ENCODE peak calls at places on chromosome 3, in eight cellular contexts. J is WERI-Rb-1, N is psoas muscle, F is heart right ventricle, G is esophagus squamous epithelium, I is mammary epithelial cell, W is uterus, Q is right lobe of liver. K is an unnamed sample.
A peak's percentile ranks its signal among the peaks of the same experiment; 100 is the strongest.

GRCh38 chr3:95934181-95934580 is 880.2 kb upstream of the EPHA6 start:
- DNase-seq in J (no peak), N (no peak), F (no peak), G (no peak), I (no peak), W (no peak), Q (no peak), K (no peak)

GRCh38 chr3:124395584-124396340 is 334.5 kb upstream of the UMPS start:
- DNase-seq in J (no peak), N (no peak), F (peak; percentile 37), G (no peak), I (peak; percentile 14), W (peak; percentile 32), Q (peak; percentile 72), K (no peak)

GRCh38 chr3:16665282-16665741 is 60.1 kb upstream of the DAZL start:
- DNase-seq in J (no peak), N (no peak), F (no peak), G (no peak), I (no peak), W (no peak), Q (no peak), K (no peak)

GRCh38 chr3:10780922-10781321 is 35.1 kb upstream of the SLC6A11 start:
- DNase-seq in J (no peak), N (no peak), F (no peak), G (no peak), I (no peak), W (no peak), Q (no peak), K (no peak)

GRCh38 chr3:58562498-58562897 is 14.7 kb downstream of the FAM107A start:
- DNase-seq in J (no peak), N (no peak), F (no peak), G (no peak), I (no peak), W (no peak), Q (peak; percentile 28), K (no peak)

GRCh38 chr3:24012589-24013257 is 67.6 kb downstream of the NR1D2 start:
- DNase-seq in J (no peak), N (no peak), F (no peak), G (no peak), I (peak; percentile 48), W (no peak), Q (no peak), K (no peak)

GRCh38 chr3:165443664-165444063 is 247.5 kb upstream of the SLITRK3 start:
- DNase-seq in J (no peak), N (no peak), F (no peak), G (no peak), I (no peak), W (no peak), Q (no peak), K (no peak)

GRCh38 chr3:11062704-11063103 is 70.2 kb downstream of the SLC6A1 start:
- DNase-seq in J (no peak), N (no peak), F (no peak), G (no peak), I (no peak), W (no peak), Q (no peak), K (no peak)

GRCh38 chr3:84963137-84963536 is 4.3 kb downstream of the CADM2 start:
- DNase-seq in J (no peak), N (no peak), F (no peak), G (no peak), I (no peak), W (no peak), Q (no peak), K (no peak)

GRCh38 chr3:160331127-160331937 is 67.7 kb downstream of the IFT80 start:
- DNase-seq in J (no peak), N (no peak), F (no peak), G (no peak), I (peak; percentile 58), W (no peak), Q (no peak), K (no peak)

GRCh38 chr3:107450254-107450653 is 72.5 kb upstream of the BBX start:
- DNase-seq in J (no peak), N (no peak), F (no peak), G (no peak), I (peak; percentile 66), W (no peak), Q (no peak), K (no peak)

GRCh38 chr3:98573231-98573728 is 20.1 kb downstream of the CPOX start:
- DNase-seq in J (no peak), N (no peak), F (no peak), G (no peak), I (peak; percentile 19), W (no peak), Q (no peak), K (no peak)

GRCh38 chr3:100155105-100155504 is 40.8 kb upstream of the FILIP1L start:
- DNase-seq in J (no peak), N (no peak), F (no peak), G (no peak), I (no peak), W (no peak), Q (no peak), K (no peak)

GRCh38 chr3:196662711-196663571 is 23.4 kb downstream of the NRROS start:
- DNase-seq in J (peak; percentile 16), N (no peak), F (no peak), G (no peak), I (no peak), W (no peak), Q (no peak), K (no peak)

GRCh38 chr3:112579232-112579631 is 17.4 kb downstream of the SLC35A5 start:
- DNase-seq in J (no peak), N (no peak), F (no peak), G (no peak), I (no peak), W (no peak), Q (no peak), K (no peak)

GRCh38 chr3:146157325-146158060 is 3.5 kb downstream of the PLOD2 start:
- DNase-seq in J (no peak), N (no peak), F (no peak), G (no peak), I (no peak), W (no peak), Q (no peak), K (no peak)

GRCh38 chr3:190996376-190996775 is 133.9 kb upstream of the GMNC start:
- DNase-seq in J (no peak), N (no peak), F (no peak), G (no peak), I (no peak), W (no peak), Q (no peak), K (no peak)

GRCh38 chr3:24296441-24297205 is 198.0 kb downstream of the THRB start:
- DNase-seq in J (no peak), N (no peak), F (no peak), G (no peak), I (peak; percentile 73), W (no peak), Q (no peak), K (no peak)

GRCh38 chr3:151987893-151988292 is 114.5 kb downstream of the SUCNR1 start:
- DNase-seq in J (no peak), N (no peak), F (no peak), G (no peak), I (no peak), W (no peak), Q (no peak), K (no peak)

GRCh38 chr3:68648494-68648893 is 283.9 kb downstream of the TAFA4 start:
- DNase-seq in J (no peak), N (no peak), F (no peak), G (no peak), I (peak; percentile 0), W (no peak), Q (no peak), K (no peak)

GRCh38 chr3:33848624-33849347 is 50.4 kb downstream of the PDCD6IP start:
- DNase-seq in J (no peak), N (no peak), F (no peak), G (no peak), I (no peak), W (no peak), Q (no peak), K (no peak)

DNA sequence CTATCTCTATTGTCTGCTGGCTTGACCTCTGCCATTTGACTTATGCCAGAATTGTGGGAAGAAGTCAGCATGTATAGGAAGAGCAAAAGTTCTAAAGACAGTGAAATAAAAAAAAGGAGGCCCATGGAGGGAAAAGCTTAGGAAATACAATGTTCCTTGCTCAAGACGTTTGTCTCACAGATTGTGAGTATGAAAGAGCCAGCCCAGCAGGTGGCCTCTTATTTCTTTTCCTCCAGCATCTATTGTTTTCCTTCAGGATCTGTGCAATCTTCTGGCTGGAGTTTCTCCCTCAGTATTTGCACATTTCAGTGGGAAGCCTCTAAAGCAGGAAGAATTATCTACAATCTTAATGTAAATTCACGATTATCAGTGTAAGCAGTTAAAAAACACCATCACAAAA is 43.7 kb downstream of the ZDHHC3 start:
- DNase-seq in J (no peak), N (no peak), F (no peak), G (no peak), I (no peak), W (no peak), Q (no peak), K (no peak)
- H3K27ac ChIP-seq in J (no peak overlapping the region), N (no peak overlapping the region), F (no peak overlapping the region), G (no peak overlapping the region), I (no peak overlapping the region), W (no peak overlapping the region), Q (no peak overlapping the region), K (no peak overlapping the region)

DNA sequence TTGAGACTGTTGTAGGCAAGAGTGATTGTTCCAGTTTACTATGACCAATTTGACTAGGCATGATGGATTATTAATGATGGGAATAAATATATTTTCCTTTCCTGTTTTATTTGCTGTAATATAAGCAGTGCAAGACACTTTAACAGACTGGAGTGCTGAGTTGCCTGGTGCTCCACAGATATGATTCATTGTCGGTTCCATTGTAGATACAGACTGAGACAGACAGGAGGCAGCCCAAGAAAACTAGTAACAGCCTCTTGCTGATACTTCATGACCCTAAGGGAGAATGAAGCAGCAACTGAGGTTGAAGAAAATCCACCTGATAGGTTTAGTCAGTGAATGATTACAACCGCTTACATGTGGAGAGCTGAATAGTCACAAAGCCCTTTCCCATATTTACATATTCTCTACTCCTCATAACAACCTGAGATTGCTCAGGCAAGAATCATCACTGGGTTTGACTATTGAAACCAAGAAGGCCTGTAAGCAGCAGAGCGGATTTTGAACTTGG is 235.1 kb upstream of the TPRG1 start:
- DNase-seq in J (no peak), N (no peak), F (no peak), G (no peak), I (no peak), W (no peak), Q (no peak), K (no peak)
- TF ChIP-seq CTCF in J (no peak), N (no peak), F (no peak), G (no peak), I (peak; percentile 17), W (no peak), Q (no peak), K (no peak)

DNA sequence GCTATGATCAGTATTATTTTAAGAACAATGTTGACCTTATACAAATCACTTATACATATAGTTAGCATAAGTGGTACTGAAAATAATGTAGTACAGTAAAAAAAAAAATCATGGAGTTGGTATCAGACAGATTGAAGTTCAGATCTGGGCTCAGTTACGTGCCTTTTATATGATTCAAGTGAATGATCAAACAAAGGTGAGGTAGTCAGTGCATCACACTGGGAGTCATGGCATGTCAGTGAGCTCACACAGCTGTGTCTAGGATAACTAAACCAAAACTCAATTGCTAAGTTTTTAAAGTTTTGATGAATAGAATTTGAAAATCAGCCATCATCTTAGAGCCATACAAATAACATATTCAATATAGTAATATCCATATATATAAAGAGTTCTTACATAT is 11.2 kb upstream of the CCR8 start:
- DNase-seq in J (no peak), N (no peak), F (no peak), G (no peak), I (no peak), W (no peak), Q (no peak), K (no peak)
- H3K27ac ChIP-seq in J (no peak overlapping the region), N (no peak overlapping the region), F (no peak overlapping the region), G (no peak overlapping the region), I (no peak overlapping the region), W (no peak overlapping the region), Q (peak overlapping the region; percentile 10), K (no peak overlapping the region)

GRCh38 chr3:1251282-1252060 is 158.6 kb downstream of the CNTN6 start:
- DNase-seq in J (no peak), N (no peak), F (no peak), G (no peak), I (no peak), W (no peak), Q (no peak), K (no peak)
- TF ChIP-seq CTCF in J (no peak), N (no peak), F (no peak), G (no peak), I (peak; percentile 13), W (no peak), Q (no peak), K (no peak)

K was measured in dorsolateral prefrontal cortex.